ENCODE peak calls at places on chromosomes 1 and 21, in seven cellular contexts. N is transverse colon; B is SK-N-SH; A is PC-9; J is CD4-positive, CD25-positive, alpha-beta regulatory T cell; E is HCT116; V is brain microvascular endothelial cell. I is an unnamed sample.

GRCh38 chr1:201092738-201093137 is 19.5 kb downstream of the CACNA1S start:
- DNase-seq in N (no peak), B (no peak), E (no peak), A (no peak), V (no peak), J (no peak), I (no peak)

GRCh38 chr21:38649120-38649519 is 150.8 kb upstream of the ERG start:
- DNase-seq in J (no peak), E (no peak), A (no peak), N (no peak), B (no peak), V (no peak), I (no peak)

GRCh38 chr1:161954050-161954449 is 69.6 kb downstream of the OLFML2B start:
- DNase-seq in V (no peak), B (no peak), J (no peak), N (no peak), A (no peak), E (no peak), I (no peak)

GRCh38 chr1:154502066-154502741 is at the start of the genes SHE and TDRD10:
- DNase-seq in B (peak; percentile 75), J (no peak), V (no peak), A (no peak), E (no peak), N (peak; percentile 9), I (peak; percentile 89)

GRCh38 chr1:184647471-184647870 is 107.2 kb downstream of the EDEM3 start:
- DNase-seq in B (no peak), J (no peak), V (no peak), E (no peak), A (no peak), N (no peak), I (no peak)

GRCh38 chr1:117096871-117097842 is 24.4 kb downstream of the TRIM45 start:
- DNase-seq in B (no peak), A (no peak), E (no peak), V (peak; percentile 69), J (no peak), N (no peak), I (no peak)

GRCh38 chr1:13228343-13228781 is 2.4 kb upstream of the PRAMEF18 start:
- DNase-seq in B (no peak), N (peak; percentile 31), A (peak; percentile 9), J (peak; percentile 20), E (peak; percentile 22), V (no peak), I (no peak)

GRCh38 chr1:91589438-91589837 is 88.8 kb downstream of the CDC7 start:
- DNase-seq in N (no peak), A (no peak), J (no peak), V (no peak), E (no peak), B (no peak), I (no peak)

GRCh38 chr1:69203166-69203565 is 364.6 kb upstream of the LRRC7 start:
- DNase-seq in V (no peak), J (no peak), A (no peak), B (no peak), N (no peak), E (no peak), I (no peak)

GRCh38 chr1:172417552-172417951 is 2.9 kb upstream of the C1orf105 start:
- DNase-seq in J (no peak), N (no peak), A (peak; percentile 22), V (no peak), B (no peak), E (no peak), I (no peak)

GRCh38 chr1:192147626-192148025 is 10.6 kb upstream of the RGS18 start:
- DNase-seq in J (no peak), N (no peak), A (no peak), E (no peak), V (no peak), B (no peak), I (no peak)

GRCh38 chr1:26277719-26278118 is 2.2 kb upstream of the SH3BGRL3 start:
- DNase-seq in J (no peak), B (no peak), A (no peak), E (no peak), N (no peak), V (no peak), I (no peak)

GRCh38 chr1:245609354-245609753 is 454.6 kb downstream of the KIF26B start:
- DNase-seq in J (no peak), E (no peak), V (no peak), A (no peak), B (no peak), N (no peak), I (peak; percentile 49)

GRCh38 chr1:16189003-16189402 is 23.4 kb downstream of the ARHGEF19 start:
- DNase-seq in N (peak; percentile 83), A (peak; percentile 78), B (no peak), V (no peak), E (no peak), J (no peak), I (no peak)

GRCh38 chr1:20389551-20389950 is 96.5 kb downstream of the CAMK2N1 start:
- DNase-seq in B (no peak), N (no peak), V (no peak), E (no peak), J (no peak), A (no peak), I (no peak)

GRCh38 chr1:34366875-34367624 is 190.3 kb downstream of the C1orf94 start:
- DNase-seq in A (no peak), V (no peak), B (no peak), E (no peak), J (no peak), N (no peak), I (no peak)

GRCh38 chr1:50620680-50621329 is 197.6 kb upstream of the DMRTA2 start:
- DNase-seq in E (peak; percentile 61), V (no peak), A (peak; percentile 95), B (no peak), J (peak; percentile 16), N (peak; percentile 60), I (peak; percentile 50)

GRCh38 chr21:28758883-28759242 is 233.8 kb downstream of the LTN1 start:
- DNase-seq in J (no peak), N (no peak), V (no peak), B (no peak), A (no peak), E (no peak), I (no peak)

GRCh38 chr1:8321612-8322011 is 3.7 kb downstream of the SLC45A1 start:
- DNase-seq in E (no peak), A (no peak), J (no peak), V (no peak), N (no peak), B (no peak), I (no peak)

GRCh38 chr1:58927026-58927721 is 143.3 kb upstream of the JUN start:
- DNase-seq in N (no peak), A (peak; percentile 10), V (no peak), B (no peak), J (no peak), E (no peak), I (no peak)

GRCh38 chr1:26959722-26960624 is at the start of gene KDF1:
- DNase-seq in A (peak; percentile 88), B (peak; percentile 64), J (peak; percentile 51), V (no peak), E (peak; percentile 61), N (peak; percentile 90), I (peak; percentile 97)

GRCh38 chr1:201166964-201167624 is 12.8 kb upstream of the TMEM9 start:
- DNase-seq in B (no peak), N (no peak), V (no peak), A (no peak), J (no peak), E (no peak), I (no peak)

DNA sequence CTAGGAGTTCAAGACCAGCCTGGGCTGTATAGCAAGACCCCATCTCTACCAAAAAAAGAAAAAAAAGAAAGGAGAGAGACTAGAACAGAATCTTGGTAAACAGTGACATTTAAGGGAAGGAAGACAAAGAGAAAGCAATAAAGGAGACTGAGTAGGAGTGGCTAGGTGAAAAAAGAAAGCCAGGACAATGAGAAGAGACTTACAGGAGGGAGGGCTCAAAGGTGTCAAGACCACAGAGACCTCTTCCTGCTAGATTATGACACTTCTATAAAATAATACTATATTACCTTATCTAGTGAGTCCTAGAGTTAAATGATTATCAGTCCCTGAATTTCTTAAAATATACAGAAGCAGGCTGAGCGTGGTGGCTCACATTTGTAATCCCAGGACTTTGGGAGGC is 10.1 kb upstream of the EPRS1 start:
- DNase-seq in V (no peak), A (no peak), N (no peak), J (peak; percentile 11), B (no peak), E (no peak), I (no peak)
- H3K27me3 ChIP-seq in V (no peaks in the 10 kb centered on the region), A (no peaks in the 10 kb centered on the region), N (no peaks in the 10 kb centered on the region), J (no peaks in the 10 kb centered on the region), B (no peaks in the 10 kb centered on the region), E (no peaks in the 10 kb centered on the region), I (no peaks in the 10 kb centered on the region)

GRCh38 chr1:15155760-15156743 is 2.5 kb downstream of the TMEM51 start:
- DNase-seq in J (peak; percentile 45), B (peak; percentile 57), V (no peak), A (no peak), E (no peak), N (no peak), I (no peak)
- H3K4me3 ChIP-seq in J (no peak overlapping the region), B (no peak overlapping the region), V (no peak overlapping the region), A (no peak overlapping the region), E (no peak overlapping the region), N (no peak overlapping the region), I (no peak overlapping the region)

DNA sequence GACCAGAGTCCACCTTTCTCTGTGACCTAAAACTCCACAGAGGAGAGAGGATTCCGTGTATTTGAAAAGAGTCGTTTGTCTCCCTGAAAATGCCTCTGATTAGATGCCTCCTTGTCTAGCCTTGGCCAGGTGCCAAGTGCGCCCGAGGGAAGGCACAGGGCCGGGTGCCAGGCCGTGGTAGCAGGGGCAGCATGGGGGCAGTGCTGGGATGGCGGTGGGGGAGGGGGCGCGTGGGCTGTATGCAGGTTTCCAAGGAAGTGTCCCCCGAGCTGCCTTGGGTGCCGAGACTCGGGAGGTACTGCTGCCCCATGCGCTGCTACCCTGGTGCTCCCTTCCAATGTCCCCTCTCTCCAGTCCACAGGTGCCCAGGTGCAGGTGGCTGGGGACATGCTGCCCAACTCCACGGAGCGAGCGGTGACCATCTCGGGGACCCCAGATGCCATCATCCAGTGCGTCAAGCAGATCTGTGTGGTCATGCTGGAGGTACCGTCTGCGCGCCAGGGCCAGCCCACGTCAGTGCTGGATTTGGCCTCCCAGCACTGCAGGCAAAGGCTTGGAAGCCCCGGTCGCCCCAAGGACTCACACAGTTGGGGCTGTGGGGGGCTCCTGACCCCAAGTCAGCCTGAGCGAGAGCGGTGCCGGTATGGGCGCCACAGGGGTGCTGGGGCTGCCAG is 70.9 kb upstream of the COL6A1 start:
- DNase-seq in V (no peak), E (no peak), B (peak; percentile 89), N (no peak), A (no peak), J (no peak), I (no peak)
- H3K36me3 ChIP-seq in V (no peaks in the 10 kb centered on the region), E (no peaks in the 10 kb centered on the region), B (no peaks in the 10 kb centered on the region), N (no peaks in the 10 kb centered on the region), A (no peaks in the 10 kb centered on the region), J (no peaks in the 10 kb centered on the region), I (no peaks in the 10 kb centered on the region)

DNA sequence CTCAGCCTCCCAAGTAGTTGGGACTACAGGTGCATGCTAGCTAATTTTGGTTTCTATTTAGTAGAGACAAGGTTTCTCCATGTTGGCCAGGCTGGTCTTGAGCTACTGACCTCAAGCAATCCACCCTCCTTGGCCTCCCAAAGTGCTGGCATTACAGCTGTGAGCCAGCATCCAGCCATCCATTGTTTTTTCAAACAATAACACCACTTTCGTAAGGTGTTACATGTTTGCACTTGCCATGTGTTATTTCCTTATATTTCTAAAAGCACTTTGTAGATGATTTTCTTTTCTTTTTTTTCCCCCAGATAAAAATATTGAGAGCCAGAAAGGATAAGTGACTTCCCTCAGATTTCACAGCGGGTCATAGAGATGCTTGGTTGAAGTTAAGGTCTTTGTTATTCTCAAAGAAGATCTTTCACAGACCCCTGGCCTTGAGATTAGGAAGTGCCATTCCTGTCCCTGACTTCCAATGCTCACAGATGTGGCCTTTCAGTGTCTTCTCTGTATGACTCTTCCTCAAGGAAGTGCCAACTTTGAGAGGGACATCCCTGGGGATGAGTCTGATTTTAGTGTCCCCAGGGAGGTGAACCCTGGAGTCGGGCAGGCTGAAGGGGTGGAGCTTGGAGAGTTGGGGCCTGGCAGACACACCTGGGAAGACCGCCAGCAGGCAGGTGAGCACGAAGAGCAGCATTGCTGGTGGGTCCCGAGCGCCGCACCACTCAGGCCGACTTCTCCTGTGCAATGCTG is 6.3 kb downstream of the PIGR start:
- DNase-seq in V (no peak), J (no peak), E (no peak), B (no peak), N (peak; percentile 75), A (no peak), I (no peak)
- H3K27me3 ChIP-seq in V (peaks cover 11% of the 10 kb centered on the region), J (peaks cover 2% of the 10 kb centered on the region), E (peaks cover 9% of the 10 kb centered on the region), B (peaks cover 37% of the 10 kb centered on the region), N (no peaks in the 10 kb centered on the region), A (no peaks in the 10 kb centered on the region), I (no peaks in the 10 kb centered on the region)

I was measured in H7.